ENCODE peak calls at places on chromosomes 16 and 17, in six cellular contexts. X is astrocyte of the cerebellum, D is heart left ventricle, S is GM13977, A is heart right ventricle, T is thoracic aorta. N is an unnamed sample.

GRCh38 chr17:9705745-9706144 is 60.4 kb downstream of the USP43 start:
- DNase-seq in A (no peak), T (no peak), X (no peak), D (no peak), S (no peak), N (no peak)

GRCh38 chr17:41944943-41945342 is 14.5 kb downstream of the ODAD4 start:
- DNase-seq in T (no peak), X (no peak), A (no peak), D (no peak), S (no peak), N (no peak)

GRCh38 chr17:7336240-7337175 is at the start of gene ACAP1:
- DNase-seq in A (no peak), D (peak; percentile 84), T (no peak), S (peak; percentile 80), X (no peak), N (peak; percentile 13)

GRCh38 chr16:48384305-48384981 is 770 bp downstream of the SIAH1 start:
- DNase-seq in A (peak; percentile 74), D (peak; percentile 83), T (no peak), S (peak; percentile 87), X (no peak), N (peak; percentile 74)

GRCh38 chr17:78454346-78454745 is 75.9 kb downstream of the PGS1 start:
- DNase-seq in T (no peak), A (no peak), X (no peak), S (no peak), D (no peak), N (no peak)

GRCh38 chr16:29804455-29805231 is 1.7 kb upstream of the MAZ start:
- DNase-seq in T (no peak), X (no peak), S (no peak), A (peak; percentile 64), D (no peak), N (no peak)

GRCh38 chr17:42233148-42233547 is 38.9 kb upstream of the GHDC start:
- DNase-seq in S (no peak), A (no peak), T (no peak), D (no peak), X (no peak), N (no peak)

GRCh38 chr16:1345087-1345486 is 6.6 kb downstream of the TSR3 start:
- DNase-seq in T (no peak), S (no peak), X (no peak), A (no peak), D (no peak), N (no peak)

GRCh38 chr16:22001591-22001990 is 675 bp upstream of the PDZD9 start:
- DNase-seq in T (no peak), X (no peak), A (no peak), S (no peak), D (no peak), N (no peak)

GRCh38 chr16:87332150-87332549 is 15.0 kb upstream of the C16orf95 start:
- DNase-seq in S (no peak), A (no peak), T (no peak), D (peak; percentile 53), X (no peak), N (no peak)

GRCh38 chr17:78020717-78021108 is 62.2 kb downstream of the TNRC6C start:
- DNase-seq in D (no peak), T (no peak), A (no peak), S (no peak), X (no peak), N (no peak)

GRCh38 chr17:17254026-17254425 is 17.1 kb upstream of the FLCN start:
- DNase-seq in S (no peak), X (no peak), T (no peak), D (no peak), A (no peak), N (no peak)

GRCh38 chr16:50902457-50902856 is 160.6 kb downstream of the CYLD start:
- DNase-seq in S (no peak), T (no peak), X (no peak), A (no peak), D (no peak), N (no peak)
- TF ChIP-seq CTCF in S (no peak), T (no peak), X (no peak), A (no peak), D (no peak), N (no peak)

GRCh38 chr17:29623283-29623647 is 553 bp upstream of the CORO6 start:
- DNase-seq in A (no peak), T (no peak), D (no peak), X (no peak), S (no peak), N (no peak)

GRCh38 chr17:29624586-29624985 is 1.9 kb upstream of the CORO6 start:
- DNase-seq in S (no peak), D (no peak), T (no peak), A (no peak), X (no peak), N (no peak)

GRCh38 chr17:29627951-29628350 is 5.2 kb upstream of the CORO6 start:
- DNase-seq in S (no peak), D (no peak), T (no peak), A (no peak), X (no peak), N (no peak)

GRCh38 chr17:29622337-29623282 is at the start of gene CORO6:
- DNase-seq in D (peak; percentile 85), S (peak; percentile 82), T (no peak), A (peak; percentile 76), X (no peak), N (peak; percentile 75)

DNA sequence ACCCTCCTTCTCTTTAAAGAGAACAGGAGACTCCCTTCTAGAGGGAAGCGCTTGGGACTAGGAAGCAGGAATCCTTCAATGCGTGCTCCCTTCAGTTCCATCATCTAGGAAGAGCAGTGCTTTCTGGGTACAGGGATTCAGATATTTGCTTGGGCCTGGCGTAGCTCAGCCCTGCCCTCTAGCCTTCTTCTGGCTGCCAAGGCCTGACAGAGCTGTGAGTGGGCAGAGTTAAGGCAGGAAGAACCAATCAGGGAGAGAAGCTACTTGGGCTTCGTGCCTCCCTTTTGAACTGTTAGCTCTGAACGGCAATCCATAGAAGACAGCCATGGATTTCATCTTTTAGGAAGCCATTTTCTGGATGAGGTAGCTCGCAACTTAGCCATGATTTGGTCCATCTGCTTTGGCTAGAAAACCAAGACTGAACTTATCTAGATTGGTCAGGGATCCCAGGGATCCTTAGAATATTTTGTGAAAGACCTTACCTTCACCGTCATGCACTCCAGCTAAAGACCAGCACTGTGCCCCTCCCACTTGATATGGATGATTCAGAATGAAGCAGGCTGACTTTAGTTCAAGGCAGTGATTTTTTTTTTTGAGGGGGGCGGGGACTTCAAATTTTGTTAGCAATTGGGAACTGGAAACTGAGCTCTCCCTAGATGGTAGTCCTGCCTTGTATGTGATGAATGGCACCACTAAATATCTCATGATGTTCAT is 2.5 kb upstream of the CORO6 start:
- DNase-seq in S (no peak), X (no peak), T (no peak), D (no peak), A (no peak), N (no peak)
- TF ChIP-seq CTCF in S (no peak), X (peak; percentile 3), T (no peak), D (peak; percentile 26), A (peak; percentile 33), N (no peak)

GRCh38 chr17:75625813-75626486 is 7.3 kb upstream of the SMIM5 start:
- DNase-seq in A (no peak), X (no peak), D (peak; percentile 58), T (no peak), S (peak; percentile 78), N (peak; percentile 67)
- TF ChIP-seq CTCF in A (peak; percentile 63), X (peak; percentile 91), D (peak; percentile 33), T (peak; percentile 29), S (peak; percentile 62), N (peak; percentile 48)

GRCh38 chr17:32494621-32495346 is 8.0 kb downstream of the CDK5R1 start:
- DNase-seq in X (no peak), S (no peak), T (no peak), A (no peak), D (no peak), N (no peak)

GRCh38 chr17:32498362-32498761 is 11.6 kb downstream of the CDK5R1 start:
- DNase-seq in A (no peak), X (no peak), T (no peak), D (no peak), S (no peak), N (no peak)

GRCh38 chr17:32495347-32496253 is 8.8 kb downstream of the CDK5R1 start:
- DNase-seq in D (no peak), T (no peak), X (no peak), A (peak; percentile 53), S (no peak), N (no peak)

GRCh38 chr17:32496348-32497078 is 9.7 kb downstream of the CDK5R1 start:
- DNase-seq in T (no peak), S (no peak), A (no peak), X (no peak), D (no peak), N (no peak)

GRCh38 chr17:32497431-32498205 is 10.8 kb downstream of the CDK5R1 start:
- DNase-seq in D (no peak), S (no peak), T (no peak), X (no peak), A (no peak), N (no peak)
- TF ChIP-seq CTCF in D (no peak), S (peak; percentile 18), T (no peak), X (peak; percentile 22), A (peak; percentile 23), N (no peak)

GRCh38 chr16:89164436-89164835 is 7.1 kb upstream of the CDH15 start:
- DNase-seq in D (no peak), A (no peak), S (no peak), T (no peak), X (no peak), N (no peak)

GRCh38 chr16:89161763-89162162 is 9.8 kb upstream of the CDH15 start:
- DNase-seq in S (no peak), D (no peak), T (no peak), A (no peak), X (no peak), N (no peak)

GRCh38 chr16:89163297-89163696 is 8.3 kb upstream of the CDH15 start:
- DNase-seq in X (no peak), S (no peak), D (no peak), T (no peak), A (no peak), N (no peak)

GRCh38 chr16:89160977-89161701 is 10.4 kb upstream of the CDH15 start:
- DNase-seq in S (no peak), D (no peak), X (no peak), A (no peak), T (no peak), N (no peak)

DNA sequence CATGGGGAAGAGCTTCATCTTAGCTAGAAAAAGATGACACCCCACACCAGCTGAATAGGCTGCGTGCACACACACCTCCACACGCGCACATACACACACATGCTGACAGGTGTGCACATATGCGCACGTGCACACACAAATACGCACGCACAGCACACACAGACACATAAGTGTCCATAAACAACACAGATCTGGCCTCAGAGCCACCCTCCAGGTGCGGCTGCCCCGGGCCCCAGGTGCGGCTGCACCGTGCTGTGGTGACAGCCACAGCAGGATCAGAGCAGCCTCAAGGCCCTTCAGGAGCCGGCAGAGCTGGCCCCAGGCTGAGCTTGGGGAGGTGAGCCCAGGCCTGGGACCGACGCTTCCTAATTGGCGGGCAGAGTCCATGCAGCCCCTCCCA is 9.2 kb upstream of the CDH15 start:
- DNase-seq in S (no peak), T (no peak), X (no peak), D (no peak), A (no peak), N (no peak)
- TF ChIP-seq CTCF in S (no peak), T (no peak), X (no peak), D (no peak), A (no peak), N (no peak)